ENCODE peak calls at places on chromosomes 3 and 15, in five cellular contexts. One of them, this sample, is unnamed.

GRCh38 chr15:91192285-91193058 is 92.4 kb downstream of the SV2B start:
- DNase-seq in activated CD8-positive, alpha-beta memory T cell treated with anti-CD3 and anti-CD28 coated beads, Interleukin-2, amount 50 U/mL, for 4 hours: no peak
- DNase-seq in H9: no peak
- DNase-seq in colonic mucosa: no peak
- DNase-seq in OCI-LY7: no peak
- DNase-seq in this sample: no peak

GRCh38 chr3:52437326-52438103 is 7.4 kb downstream of the SEMA3G start:
- DNase-seq in activated CD8-positive, alpha-beta memory T cell treated with anti-CD3 and anti-CD28 coated beads, Interleukin-2, amount 50 U/mL, for 4 hours: no peak
- DNase-seq in H9: no peak
- DNase-seq in colonic mucosa: peak
- DNase-seq in OCI-LY7: no peak
- DNase-seq in this sample: no peak

GRCh38 chr15:97319316-97319715 is 641.2 kb upstream of the ARRDC4 start:
- DNase-seq in activated CD8-positive, alpha-beta memory T cell treated with anti-CD3 and anti-CD28 coated beads, Interleukin-2, amount 50 U/mL, for 4 hours: no peak
- DNase-seq in H9: no peak
- DNase-seq in colonic mucosa: no peak
- DNase-seq in OCI-LY7: no peak
- DNase-seq in this sample: no peak

GRCh38 chr3:114745322-114746240 is 401.5 kb downstream of the ZBTB20 start:
- DNase-seq in activated CD8-positive, alpha-beta memory T cell treated with anti-CD3 and anti-CD28 coated beads, Interleukin-2, amount 50 U/mL, for 4 hours: no peak
- DNase-seq in H9: no peak
- DNase-seq in colonic mucosa: peak
- DNase-seq in OCI-LY7: no peak
- DNase-seq in this sample: no peak

GRCh38 chr3:127754411-127755304 is 67.7 kb downstream of the MGLL start:
- DNase-seq in activated CD8-positive, alpha-beta memory T cell treated with anti-CD3 and anti-CD28 coated beads, Interleukin-2, amount 50 U/mL, for 4 hours: peak
- DNase-seq in H9: no peak
- DNase-seq in colonic mucosa: no peak
- DNase-seq in OCI-LY7: no peak
- DNase-seq in this sample: no peak

GRCh38 chr3:140845878-140846277 is 95.8 kb upstream of the SLC25A36 start:
- DNase-seq in activated CD8-positive, alpha-beta memory T cell treated with anti-CD3 and anti-CD28 coated beads, Interleukin-2, amount 50 U/mL, for 4 hours: no peak
- DNase-seq in H9: no peak
- DNase-seq in colonic mucosa: no peak
- DNase-seq in OCI-LY7: peak
- DNase-seq in this sample: no peak

GRCh38 chr3:123262868-123263267 is 61.1 kb downstream of the SEC22A start:
- DNase-seq in activated CD8-positive, alpha-beta memory T cell treated with anti-CD3 and anti-CD28 coated beads, Interleukin-2, amount 50 U/mL, for 4 hours: no peak
- DNase-seq in H9: no peak
- DNase-seq in colonic mucosa: no peak
- DNase-seq in OCI-LY7: no peak
- DNase-seq in this sample: no peak

GRCh38 chr3:157786216-157786615 is 283.0 kb upstream of the VEPH1 start:
- DNase-seq in activated CD8-positive, alpha-beta memory T cell treated with anti-CD3 and anti-CD28 coated beads, Interleukin-2, amount 50 U/mL, for 4 hours: no peak
- DNase-seq in H9: no peak
- DNase-seq in colonic mucosa: no peak
- DNase-seq in OCI-LY7: no peak
- DNase-seq in this sample: no peak

GRCh38 chr15:28025413-28025812 is 73.7 kb downstream of the OCA2 start:
- DNase-seq in activated CD8-positive, alpha-beta memory T cell treated with anti-CD3 and anti-CD28 coated beads, Interleukin-2, amount 50 U/mL, for 4 hours: no peak
- DNase-seq in H9: no peak
- DNase-seq in colonic mucosa: no peak
- DNase-seq in OCI-LY7: no peak
- DNase-seq in this sample: no peak

GRCh38 chr3:62833538-62833937 is 41.7 kb downstream of the CADPS start:
- DNase-seq in activated CD8-positive, alpha-beta memory T cell treated with anti-CD3 and anti-CD28 coated beads, Interleukin-2, amount 50 U/mL, for 4 hours: no peak
- DNase-seq in H9: no peak
- DNase-seq in colonic mucosa: no peak
- DNase-seq in OCI-LY7: peak
- DNase-seq in this sample: no peak

GRCh38 chr3:45008117-45008516 is 18.0 kb upstream of the CLEC3B start:
- DNase-seq in activated CD8-positive, alpha-beta memory T cell treated with anti-CD3 and anti-CD28 coated beads, Interleukin-2, amount 50 U/mL, for 4 hours: no peak
- DNase-seq in H9: no peak
- DNase-seq in colonic mucosa: no peak
- DNase-seq in OCI-LY7: no peak
- DNase-seq in this sample: no peak

GRCh38 chr3:117692416-117692995 is 982.9 kb downstream of the TUSC7 start:
- DNase-seq in activated CD8-positive, alpha-beta memory T cell treated with anti-CD3 and anti-CD28 coated beads, Interleukin-2, amount 50 U/mL, for 4 hours: no peak
- DNase-seq in H9: peak
- DNase-seq in colonic mucosa: no peak
- DNase-seq in OCI-LY7: no peak
- DNase-seq in this sample: no peak

GRCh38 chr15:25738171-25738792 is 124.8 kb downstream of the ATP10A start:
- DNase-seq in activated CD8-positive, alpha-beta memory T cell treated with anti-CD3 and anti-CD28 coated beads, Interleukin-2, amount 50 U/mL, for 4 hours: no peak
- DNase-seq in H9: no peak
- DNase-seq in colonic mucosa: no peak
- DNase-seq in OCI-LY7: no peak
- DNase-seq in this sample: no peak

GRCh38 chr3:14126017-14126902 is 1.4 kb downstream of the TMEM43 start:
- DNase-seq in activated CD8-positive, alpha-beta memory T cell treated with anti-CD3 and anti-CD28 coated beads, Interleukin-2, amount 50 U/mL, for 4 hours: no peak
- DNase-seq in H9: no peak
- DNase-seq in colonic mucosa: no peak
- DNase-seq in OCI-LY7: no peak
- DNase-seq in this sample: no peak

This sample was measured in Right ventricle myocardium inferior.